ENCODE peak calls at places on chromosomes 5 and 9, in six cellular contexts. W is neural crest cell; T is stimulated activated naive CD4-positive, alpha-beta T cell; K is naive thymus-derived CD4-positive, alpha-beta T cell; C is foreskin fibroblast; B is stomach. S is an unnamed sample.

GRCh38 chr9:128615571-128615970 is 41.1 kb downstream of the DYNC2I2 start:
- DNase-seq in W (no peak), T (no peak), K (no peak), C (no peak), B (no peak), S (no peak)

GRCh38 chr5:176761755-176762154 is 48.6 kb upstream of the UNC5A start:
- DNase-seq in W (no peak), T (no peak), K (no peak), C (no peak), B (no peak), S (no peak)

GRCh38 chr9:112753725-112754124 is 3.2 kb downstream of the SNX30 start:
- DNase-seq in W (no peak), T (no peak), K (no peak), C (peak; percentile 76), B (no peak), S (no peak)

GRCh38 chr9:93595461-93595860 is 19.1 kb downstream of the PHF2 start:
- DNase-seq in W (no peak), T (no peak), K (no peak), C (no peak), B (no peak), S (no peak)

GRCh38 chr9:129459550-129460322 is 161.2 kb downstream of the C9orf50 start:
- DNase-seq in W (no peak), T (no peak), K (no peak), C (no peak), B (no peak), S (no peak)

GRCh38 chr5:110623875-110624274 is 102.6 kb downstream of the TMEM232 start:
- DNase-seq in W (no peak), T (no peak), K (no peak), C (no peak), B (no peak), S (no peak)

GRCh38 chr5:73633060-73633459 is 7.1 kb downstream of the ARHGEF28 start:
- DNase-seq in W (no peak), T (no peak), K (no peak), C (no peak), B (no peak), S (no peak)

GRCh38 chr5:175464414-175465233 is 13.7 kb upstream of the SFXN1 start:
- DNase-seq in W (peak; percentile 70), T (peak; percentile 11), K (peak; percentile 64), C (no peak), B (peak; percentile 51), S (peak; percentile 79)

GRCh38 chr5:139392678-139393496 is 2.0 kb downstream of the PROB1 start:
- DNase-seq in W (peak; percentile 71), T (peak; percentile 49), K (peak; percentile 60), C (no peak), B (peak; percentile 75), S (peak; percentile 88)

GRCh38 chr5:1737790-1738405 is 61.7 kb downstream of the MRPL36 start:
- DNase-seq in W (no peak), T (peak; percentile 13), K (peak; percentile 64), C (peak; percentile 5), B (peak; percentile 25), S (no peak)

GRCh38 chr5:57482671-57483106 is at the start of gene ACTBL2:
- DNase-seq in W (no peak), T (no peak), K (no peak), C (peak; percentile 51), B (no peak), S (no peak)

GRCh38 chr9:71814805-71815204 is 46.5 kb upstream of the CEMIP2 start:
- DNase-seq in W (no peak), T (no peak), K (no peak), C (no peak), B (no peak), S (no peak)

GRCh38 chr5:14572384-14572783 is 9.2 kb upstream of the OTULINL start:
- DNase-seq in W (no peak), T (no peak), K (no peak), C (no peak), B (no peak), S (no peak)

GRCh38 chr9:123402981-123403509 is 47.0 kb downstream of the CRB2 start:
- DNase-seq in W (peak; percentile 49), T (no peak), K (no peak), C (no peak), B (no peak), S (no peak)

GRCh38 chr5:163712011-163712410 is 206.6 kb downstream of the MAT2B start:
- DNase-seq in W (no peak), T (no peak), K (no peak), C (no peak), B (no peak), S (no peak)

GRCh38 chr5:135139397-135140134 is 105.5 kb upstream of the PITX1 start:
- DNase-seq in W (no peak), T (no peak), K (no peak), C (peak; percentile 84), B (no peak), S (no peak)

GRCh38 chr5:172501708-172502379 is 47.5 kb upstream of the SH3PXD2B start:
- DNase-seq in W (no peak), T (no peak), K (no peak), C (no peak), B (no peak), S (no peak)

GRCh38 chr9:86859966-86860365 is 87.3 kb downstream of the GAS1 start:
- DNase-seq in W (no peak), T (no peak), K (no peak), C (no peak), B (no peak), S (no peak)

GRCh38 chr5:51202161-51202560 is 181.1 kb upstream of the ISL1 start:
- DNase-seq in W (no peak), T (no peak), K (no peak), C (no peak), B (no peak), S (no peak)

GRCh38 chr9:127290666-127291065 is 26.1 kb downstream of the GARNL3 start:
- DNase-seq in W (no peak), T (no peak), K (no peak), C (peak; percentile 5), B (no peak), S (no peak)

GRCh38 chr9:37242089-37242488 is 121.7 kb downstream of the ZCCHC7 start:
- DNase-seq in W (no peak), T (no peak), K (no peak), C (no peak), B (no peak), S (no peak)

GRCh38 chr9:95879591-95879990 is 4.1 kb downstream of the ERCC6L2 start:
- DNase-seq in W (no peak), T (no peak), K (no peak), C (no peak), B (no peak), S (no peak)

GRCh38 chr9:37949576-37949975 is 45.6 kb upstream of the SLC25A51 start:
- DNase-seq in W (no peak), T (no peak), K (no peak), C (no peak), B (no peak), S (no peak)

GRCh38 chr5:135318924-135319323 is 80.1 kb downstream of the MACROH2A1 start:
- DNase-seq in W (no peak), T (no peak), K (no peak), C (no peak), B (peak; percentile 14), S (no peak)

GRCh38 chr5:157986431-157986990 is 127.6 kb upstream of the CLINT1 start:
- DNase-seq in W (no peak), T (no peak), K (no peak), C (no peak), B (no peak), S (no peak)